ENCODE peak calls at places on chromosomes 5 and 9, in eight cellular contexts. One of them, this sample, is unnamed.

GRCh38 chr5:131745594-131746175 is 51.1 kb downstream of the FNIP1 start:
- DNase-seq in tibial artery: no peak
- DNase-seq in kidney epithelial cell: no peak
- DNase-seq in PC-9: no peak
- DNase-seq in GM23338: no peak
- DNase-seq in fibroblast of the aortic adventitia: no peak
- DNase-seq in heart right ventricle: no peak
- DNase-seq in CD8-positive, alpha-beta T cell: no peak
- DNase-seq in this sample: no peak

GRCh38 chr5:8061140-8061469 is 192.2 kb downstream of the MTRR start:
- DNase-seq in PC-9: no peak
- DNase-seq in CD8-positive, alpha-beta T cell: no peak
- DNase-seq in tibial artery: no peak
- DNase-seq in fibroblast of the aortic adventitia: no peak
- DNase-seq in heart right ventricle: no peak
- DNase-seq in kidney epithelial cell: no peak
- DNase-seq in GM23338: no peak
- DNase-seq in this sample: no peak

GRCh38 chr9:130362691-130363090 is 82.1 kb upstream of the ASS1 start:
- DNase-seq in tibial artery: no peak
- DNase-seq in GM23338: no peak
- DNase-seq in kidney epithelial cell: no peak
- DNase-seq in CD8-positive, alpha-beta T cell: no peak
- DNase-seq in heart right ventricle: no peak
- DNase-seq in PC-9: no peak
- DNase-seq in fibroblast of the aortic adventitia: no peak
- DNase-seq in this sample: no peak

GRCh38 chr9:15286288-15286834 is 20.7 kb downstream of the TTC39B start:
- DNase-seq in kidney epithelial cell: no peak
- DNase-seq in fibroblast of the aortic adventitia: no peak
- DNase-seq in CD8-positive, alpha-beta T cell: no peak
- DNase-seq in PC-9: no peak
- DNase-seq in heart right ventricle: no peak
- DNase-seq in tibial artery: no peak
- DNase-seq in GM23338: no peak
- DNase-seq in this sample: no peak

GRCh38 chr5:142326480-142326938 is 1.7 kb upstream of the SPRY4 start:
- DNase-seq in PC-9: no peak
- DNase-seq in heart right ventricle: no peak
- DNase-seq in kidney epithelial cell: no peak
- DNase-seq in tibial artery: no peak
- DNase-seq in GM23338: no peak
- DNase-seq in fibroblast of the aortic adventitia: peak; percentile 15
- DNase-seq in CD8-positive, alpha-beta T cell: no peak
- DNase-seq in this sample: no peak

GRCh38 chr9:123097709-123098459 is 64.4 kb downstream of the GPR21 start:
- DNase-seq in heart right ventricle: no peak
- DNase-seq in kidney epithelial cell: no peak
- DNase-seq in tibial artery: no peak
- DNase-seq in GM23338: peak; percentile 69
- DNase-seq in PC-9: no peak
- DNase-seq in CD8-positive, alpha-beta T cell: no peak
- DNase-seq in fibroblast of the aortic adventitia: no peak
- DNase-seq in this sample: no peak

GRCh38 chr9:72858089-72858912 is 94.6 kb downstream of the ALDH1A1 start:
- DNase-seq in tibial artery: no peak
- DNase-seq in kidney epithelial cell: no peak
- DNase-seq in PC-9: peak; percentile 53
- DNase-seq in heart right ventricle: no peak
- DNase-seq in fibroblast of the aortic adventitia: peak; percentile 45
- DNase-seq in GM23338: no peak
- DNase-seq in CD8-positive, alpha-beta T cell: no peak
- DNase-seq in this sample: no peak

GRCh38 chr5:169656125-169656990 is 19.3 kb downstream of the DOCK2 start:
- DNase-seq in heart right ventricle: no peak
- DNase-seq in kidney epithelial cell: no peak
- DNase-seq in GM23338: no peak
- DNase-seq in CD8-positive, alpha-beta T cell: no peak
- DNase-seq in PC-9: no peak
- DNase-seq in tibial artery: no peak
- DNase-seq in fibroblast of the aortic adventitia: peak; percentile 16
- DNase-seq in this sample: no peak

GRCh38 chr9:89749500-89750116 is 144.8 kb downstream of the GADD45G start:
- DNase-seq in GM23338: no peak
- DNase-seq in tibial artery: no peak
- DNase-seq in CD8-positive, alpha-beta T cell: no peak
- DNase-seq in kidney epithelial cell: no peak
- DNase-seq in fibroblast of the aortic adventitia: no peak
- DNase-seq in heart right ventricle: no peak
- DNase-seq in PC-9: no peak
- DNase-seq in this sample: no peak

GRCh38 chr5:135535820-135536801 is at the start of gene NEUROG1:
- DNase-seq in GM23338: peak; percentile 91
- DNase-seq in PC-9: no peak
- DNase-seq in CD8-positive, alpha-beta T cell: no peak
- DNase-seq in kidney epithelial cell: no peak
- DNase-seq in heart right ventricle: no peak
- DNase-seq in tibial artery: no peak
- DNase-seq in fibroblast of the aortic adventitia: no peak
- DNase-seq in this sample: no peak

GRCh38 chr5:171633776-171634470 is 151.7 kb upstream of the SMIM23 start:
- DNase-seq in kidney epithelial cell: no peak
- DNase-seq in heart right ventricle: no peak
- DNase-seq in CD8-positive, alpha-beta T cell: no peak
- DNase-seq in tibial artery: no peak
- DNase-seq in PC-9: peak; percentile 17
- DNase-seq in fibroblast of the aortic adventitia: no peak
- DNase-seq in GM23338: no peak
- DNase-seq in this sample: no peak

GRCh38 chr5:65646938-65647337 is 22.1 kb downstream of the SHLD3 start:
- DNase-seq in CD8-positive, alpha-beta T cell: no peak
- DNase-seq in heart right ventricle: no peak
- DNase-seq in kidney epithelial cell: no peak
- DNase-seq in GM23338: no peak
- DNase-seq in PC-9: no peak
- DNase-seq in fibroblast of the aortic adventitia: no peak
- DNase-seq in tibial artery: no peak
- DNase-seq in this sample: no peak

GRCh38 chr5:65651144-65651543 is 26.3 kb downstream of the SHLD3 start:
- DNase-seq in PC-9: no peak
- DNase-seq in kidney epithelial cell: no peak
- DNase-seq in tibial artery: no peak
- DNase-seq in fibroblast of the aortic adventitia: no peak
- DNase-seq in CD8-positive, alpha-beta T cell: no peak
- DNase-seq in heart right ventricle: no peak
- DNase-seq in GM23338: no peak
- DNase-seq in this sample: peak; percentile 87

GRCh38 chr5:65647941-65648340 is 23.1 kb downstream of the SHLD3 start:
- DNase-seq in CD8-positive, alpha-beta T cell: no peak
- DNase-seq in PC-9: no peak
- DNase-seq in heart right ventricle: no peak
- DNase-seq in tibial artery: no peak
- DNase-seq in GM23338: peak; percentile 65
- DNase-seq in fibroblast of the aortic adventitia: no peak
- DNase-seq in kidney epithelial cell: no peak
- DNase-seq in this sample: no peak
- TF ChIP-seq CTCF in CD8-positive, alpha-beta T cell: no peak
- TF ChIP-seq CTCF in PC-9: no peak
- TF ChIP-seq CTCF in heart right ventricle: no peak
- TF ChIP-seq CTCF in tibial artery: no peak
- TF ChIP-seq CTCF in GM23338: no peak
- TF ChIP-seq CTCF in fibroblast of the aortic adventitia: no peak
- TF ChIP-seq CTCF in kidney epithelial cell: no peak
- TF ChIP-seq CTCF in this sample: no peak

GRCh38 chr5:72063219-72063819 is 44.0 kb upstream of the MAP1B start:
- DNase-seq in GM23338: peak; percentile 79
- DNase-seq in fibroblast of the aortic adventitia: peak; percentile 41
- DNase-seq in heart right ventricle: no peak
- DNase-seq in CD8-positive, alpha-beta T cell: no peak
- DNase-seq in tibial artery: no peak
- DNase-seq in kidney epithelial cell: no peak
- DNase-seq in PC-9: no peak
- DNase-seq in this sample: no peak

GRCh38 chr5:72066658-72067057 is 40.6 kb upstream of the MAP1B start:
- DNase-seq in CD8-positive, alpha-beta T cell: no peak
- DNase-seq in heart right ventricle: no peak
- DNase-seq in fibroblast of the aortic adventitia: peak; percentile 94
- DNase-seq in GM23338: no peak
- DNase-seq in tibial artery: no peak
- DNase-seq in kidney epithelial cell: peak; percentile 51
- DNase-seq in PC-9: peak; percentile 59
- DNase-seq in this sample: no peak

GRCh38 chr5:72064801-72065570 is 42.3 kb upstream of the MAP1B start:
- DNase-seq in CD8-positive, alpha-beta T cell: no peak
- DNase-seq in heart right ventricle: no peak
- DNase-seq in fibroblast of the aortic adventitia: no peak
- DNase-seq in tibial artery: no peak
- DNase-seq in kidney epithelial cell: no peak
- DNase-seq in PC-9: peak; percentile 61
- DNase-seq in GM23338: peak; percentile 54
- DNase-seq in this sample: no peak

GRCh38 chr5:72067682-72068470 is 39.4 kb upstream of the MAP1B start:
- DNase-seq in tibial artery: no peak
- DNase-seq in CD8-positive, alpha-beta T cell: no peak
- DNase-seq in fibroblast of the aortic adventitia: peak; percentile 88
- DNase-seq in PC-9: peak; percentile 85
- DNase-seq in kidney epithelial cell: peak; percentile 57
- DNase-seq in heart right ventricle: no peak
- DNase-seq in GM23338: no peak
- DNase-seq in this sample: no peak

GRCh38 chr5:72065751-72066255 is 41.5 kb upstream of the MAP1B start:
- DNase-seq in kidney epithelial cell: no peak
- DNase-seq in GM23338: peak; percentile 93
- DNase-seq in heart right ventricle: no peak
- DNase-seq in tibial artery: no peak
- DNase-seq in CD8-positive, alpha-beta T cell: no peak
- DNase-seq in fibroblast of the aortic adventitia: peak; percentile 39
- DNase-seq in PC-9: no peak
- DNase-seq in this sample: no peak
- H3K4me3 ChIP-seq in kidney epithelial cell: no peak overlapping the region
- H3K4me3 ChIP-seq in GM23338: peak overlapping the region; percentile 20
- H3K4me3 ChIP-seq in heart right ventricle: no peak overlapping the region
- H3K4me3 ChIP-seq in tibial artery: no peak overlapping the region
- H3K4me3 ChIP-seq in CD8-positive, alpha-beta T cell: no peak overlapping the region
- H3K4me3 ChIP-seq in fibroblast of the aortic adventitia: no peak overlapping the region
- H3K4me3 ChIP-seq in PC-9: no peak overlapping the region
- H3K4me3 ChIP-seq in this sample: no peak overlapping the region

GRCh38 chr5:55991768-55992486 is 2.8 kb downstream of the IL6ST start:
- DNase-seq in heart right ventricle: no peak
- DNase-seq in kidney epithelial cell: no peak
- DNase-seq in tibial artery: no peak
- DNase-seq in GM23338: no peak
- DNase-seq in CD8-positive, alpha-beta T cell: no peak
- DNase-seq in PC-9: no peak
- DNase-seq in fibroblast of the aortic adventitia: peak; percentile 40
- DNase-seq in this sample: no peak

GRCh38 chr5:55993013-55993412 is 1.8 kb downstream of the IL6ST start:
- DNase-seq in tibial artery: peak; percentile 29
- DNase-seq in CD8-positive, alpha-beta T cell: no peak
- DNase-seq in fibroblast of the aortic adventitia: peak; percentile 69
- DNase-seq in kidney epithelial cell: no peak
- DNase-seq in GM23338: peak; percentile 40
- DNase-seq in PC-9: no peak
- DNase-seq in heart right ventricle: no peak
- DNase-seq in this sample: no peak

GRCh38 chr5:55993628-55994501 is 898 bp downstream of the IL6ST start:
- DNase-seq in PC-9: no peak
- DNase-seq in fibroblast of the aortic adventitia: peak; percentile 47
- DNase-seq in heart right ventricle: no peak
- DNase-seq in GM23338: no peak
- DNase-seq in CD8-positive, alpha-beta T cell: no peak
- DNase-seq in tibial artery: no peak
- DNase-seq in kidney epithelial cell: no peak
- DNase-seq in this sample: no peak

GRCh38 chr5:55994998-55995914 is 493 bp upstream of the IL6ST start:
- DNase-seq in heart right ventricle: peak; percentile 98
- DNase-seq in fibroblast of the aortic adventitia: peak; percentile 97
- DNase-seq in tibial artery: peak; percentile 97
- DNase-seq in kidney epithelial cell: peak; percentile 79
- DNase-seq in GM23338: peak; percentile 98
- DNase-seq in PC-9: peak; percentile 96
- DNase-seq in CD8-positive, alpha-beta T cell: peak; percentile 96
- DNase-seq in this sample: peak; percentile 78

DNA sequence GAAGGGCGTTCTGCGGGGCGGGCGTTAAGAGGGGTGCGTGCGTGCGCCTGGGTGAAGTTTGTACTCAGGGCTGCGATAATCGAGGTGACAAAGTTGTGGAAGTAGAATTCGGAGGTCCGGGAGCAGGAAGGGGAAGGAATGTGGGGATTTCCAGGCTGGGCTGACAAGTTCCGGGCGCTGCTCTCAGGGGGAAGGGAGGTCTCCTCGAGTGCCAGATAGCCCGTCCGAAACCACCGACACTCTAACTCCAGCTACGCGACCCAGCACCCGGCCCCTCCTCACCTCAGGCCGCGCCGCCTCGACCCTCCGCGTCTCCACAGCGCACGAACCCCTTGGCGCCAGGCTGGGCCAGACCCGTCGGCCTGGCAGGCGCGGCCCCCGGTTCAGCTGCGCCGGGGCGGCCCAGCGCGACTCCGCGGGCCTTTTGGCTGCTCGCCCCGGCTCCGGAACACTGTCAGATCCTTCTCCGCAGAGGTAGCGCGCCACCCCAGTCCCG is at the start of gene IL6ST:
- DNase-seq in heart right ventricle: peak; percentile 77
- DNase-seq in kidney epithelial cell: no peak
- DNase-seq in PC-9: no peak
- DNase-seq in CD8-positive, alpha-beta T cell: peak; percentile 38
- DNase-seq in fibroblast of the aortic adventitia: peak; percentile 90
- DNase-seq in GM23338: peak; percentile 89
- DNase-seq in tibial artery: peak; percentile 64
- DNase-seq in this sample: no peak
- TF ChIP-seq CTCF in heart right ventricle: no peak
- TF ChIP-seq CTCF in kidney epithelial cell: no peak
- TF ChIP-seq CTCF in PC-9: no peak
- TF ChIP-seq CTCF in CD8-positive, alpha-beta T cell: no peak
- TF ChIP-seq CTCF in fibroblast of the aortic adventitia: no peak
- TF ChIP-seq CTCF in GM23338: no peak
- TF ChIP-seq CTCF in tibial artery: no peak
- TF ChIP-seq CTCF in this sample: no peak

DNA sequence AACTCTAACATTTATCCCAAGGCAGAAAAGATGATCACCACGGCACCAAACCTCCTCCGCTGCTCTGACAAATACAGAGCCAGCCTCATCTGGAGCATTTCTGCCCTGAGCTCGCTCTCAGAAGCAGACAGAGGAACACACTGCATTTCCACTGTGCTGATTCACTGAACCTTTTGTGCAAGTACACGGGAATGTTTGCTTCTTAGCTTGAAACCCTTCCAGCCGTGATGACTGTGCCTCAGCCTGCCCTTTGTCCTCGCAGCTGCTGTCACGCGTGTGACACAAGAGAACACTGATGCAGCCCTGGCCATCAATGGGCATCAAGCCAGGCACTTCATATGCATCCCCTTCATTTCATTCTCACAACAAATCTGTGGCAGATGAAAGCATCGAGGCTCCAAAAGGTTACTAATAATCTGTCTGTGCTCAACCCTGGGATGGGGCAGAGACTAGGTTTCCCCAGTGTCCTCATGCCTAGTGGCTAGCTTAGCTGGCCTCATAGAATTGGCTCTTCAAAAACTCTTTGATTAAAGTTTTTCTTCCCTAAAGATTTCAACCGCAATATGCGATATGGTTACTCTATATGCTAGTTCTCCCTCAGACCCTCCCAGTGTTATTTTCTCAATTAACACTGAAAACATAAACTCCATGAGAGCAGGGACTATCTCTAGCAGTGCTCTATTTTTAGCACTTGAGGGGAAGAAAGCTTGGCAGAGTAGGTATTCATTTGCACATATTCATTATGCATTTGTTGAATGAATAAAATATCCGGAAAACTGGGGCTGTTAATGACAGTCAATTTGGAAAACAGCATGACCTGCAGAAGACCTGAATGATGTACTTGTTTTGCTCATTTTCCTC is 7.3 kb downstream of the CDC14B start:
- DNase-seq in kidney epithelial cell: peak; percentile 61
- DNase-seq in GM23338: peak; percentile 30
- DNase-seq in PC-9: peak; percentile 49
- DNase-seq in fibroblast of the aortic adventitia: peak; percentile 80
- DNase-seq in tibial artery: peak; percentile 46
- DNase-seq in heart right ventricle: peak; percentile 39
- DNase-seq in CD8-positive, alpha-beta T cell: no peak
- DNase-seq in this sample: peak; percentile 35
- H3K4me3 ChIP-seq in kidney epithelial cell: no peak overlapping the region
- H3K4me3 ChIP-seq in GM23338: peak overlapping the region; percentile 27
- H3K4me3 ChIP-seq in PC-9: peak overlapping the region; percentile 18
- H3K4me3 ChIP-seq in fibroblast of the aortic adventitia: peak overlapping the region; percentile 26
- H3K4me3 ChIP-seq in tibial artery: no peak overlapping the region
- H3K4me3 ChIP-seq in heart right ventricle: no peak overlapping the region
- H3K4me3 ChIP-seq in CD8-positive, alpha-beta T cell: no peak overlapping the region
- H3K4me3 ChIP-seq in this sample: no peak overlapping the region